ENCODE peak calls at places on chromosomes 5 and 9, in ten cellular contexts. D is heart left ventricle, A is tibial nerve, H is NCI-H2081, Q is GM19239, S is EL, C is HL-60, F is NCI-H460, G is NCI-H774, O is left ventricle myocardium inferior. Y is an unnamed sample.

GRCh38 chr5:72137826-72138409 is 30.6 kb downstream of the MAP1B start:
- DNase-seq in D (no peak), O (no peak), C (no peak), S (no peak), F (peak), A (no peak), G (no peak), H (no peak), Q (no peak), Y (no peak)

GRCh38 chr5:1998716-1999317 is 116.1 kb upstream of the IRX4 start:
- DNase-seq in H (no peak), A (no peak), G (no peak), C (no peak), O (no peak), F (no peak), S (no peak), Q (no peak), D (no peak), Y (no peak)

GRCh38 chr9:29144476-29144875 is 1571.2 kb upstream of the C9orf72 start:
- DNase-seq in F (no peak), S (no peak), H (no peak), A (no peak), C (no peak), D (no peak), Q (no peak), O (no peak), G (no peak), Y (no peak)

GRCh38 chr5:157690690-157691433 is 19.5 kb downstream of the C5orf52 start:
- DNase-seq in G (no peak), A (no peak), Q (no peak), O (no peak), S (no peak), H (no peak), C (no peak), D (no peak), F (no peak), Y (no peak)

GRCh38 chr9:137146527-137146918 is 7.6 kb downstream of the GRIN1 start:
- DNase-seq in A (no peak), F (no peak), O (no peak), D (no peak), C (no peak), H (no peak), S (no peak), Q (no peak), G (no peak), Y (no peak)

GRCh38 chr5:54835642-54836041 is 149.8 kb downstream of the ESM1 start:
- DNase-seq in C (no peak), A (no peak), S (peak), F (peak), H (no peak), Q (no peak), O (no peak), D (no peak), G (no peak), Y (no peak)

GRCh38 chr5:99104538-99105132 is 175.8 kb upstream of the CHD1 start:
- DNase-seq in D (no peak), F (peak), H (peak), G (peak), A (no peak), Q (peak), S (peak), O (no peak), C (no peak), Y (peak)

GRCh38 chr5:75951158-75951557 is 132.0 kb upstream of the SV2C start:
- DNase-seq in Q (no peak), A (no peak), G (no peak), C (no peak), D (no peak), H (no peak), F (no peak), S (no peak), O (no peak), Y (no peak)

GRCh38 chr9:69572611-69573010 is 99.6 kb downstream of the APBA1 start:
- DNase-seq in A (no peak), F (no peak), H (no peak), D (no peak), O (no peak), G (no peak), S (peak), Q (no peak), C (no peak), Y (no peak)

Y was measured in DMS153.